ENCODE peak calls at places on chromosome 9, in four cellular contexts. One of them, this sample, is unnamed.

GRCh38 chr9:134629061-134629585 is 12.5 kb upstream of the COL5A1 start:
- DNase-seq in tibial nerve: no peak
- DNase-seq in A549: no peak
- DNase-seq in ovary: no peak
- DNase-seq in this sample: no peak

GRCh38 chr9:21579209-21579608 is 97.1 kb upstream of the IFNE start:
- DNase-seq in tibial nerve: no peak
- DNase-seq in A549: no peak
- DNase-seq in ovary: no peak
- DNase-seq in this sample: no peak

GRCh38 chr9:126471084-126471611 is 142.6 kb upstream of the LMX1B start:
- DNase-seq in tibial nerve: peak; percentile 80
- DNase-seq in A549: no peak
- DNase-seq in ovary: no peak
- DNase-seq in this sample: peak; percentile 77

GRCh38 chr9:88056876-88057275 is 81.4 kb downstream of the SPATA31C2 start:
- DNase-seq in tibial nerve: no peak
- DNase-seq in A549: no peak
- DNase-seq in ovary: no peak
- DNase-seq in this sample: no peak

GRCh38 chr9:1051286-1052118 is 1.3 kb downstream of the DMRT2 start:
- DNase-seq in tibial nerve: peak; percentile 42
- DNase-seq in A549: peak; percentile 31
- DNase-seq in ovary: no peak
- DNase-seq in this sample: peak; percentile 71

GRCh38 chr9:86488345-86488744 is 134.1 kb upstream of the TUT7 start:
- DNase-seq in tibial nerve: no peak
- DNase-seq in A549: no peak
- DNase-seq in ovary: no peak
- DNase-seq in this sample: no peak

GRCh38 chr9:2559212-2560152 is 62.1 kb upstream of the VLDLR start:
- DNase-seq in tibial nerve: peak; percentile 35
- DNase-seq in A549: peak; percentile 28
- DNase-seq in ovary: peak; percentile 91
- DNase-seq in this sample: peak; percentile 43

GRCh38 chr9:4671737-4672136 is 5.5 kb upstream of the SPATA6L start:
- DNase-seq in tibial nerve: no peak
- DNase-seq in A549: no peak
- DNase-seq in ovary: no peak
- DNase-seq in this sample: no peak

GRCh38 chr9:110321055-110321454 is 16.6 kb downstream of the TXNDC8 start:
- DNase-seq in tibial nerve: no peak
- DNase-seq in A549: no peak
- DNase-seq in ovary: no peak
- DNase-seq in this sample: no peak

GRCh38 chr9:92747459-92748232 is 17.0 kb downstream of the BICD2 start:
- DNase-seq in tibial nerve: no peak
- DNase-seq in A549: no peak
- DNase-seq in ovary: no peak
- DNase-seq in this sample: no peak

GRCh38 chr9:113567361-113568080 is 104.0 kb downstream of the RGS3 start:
- DNase-seq in tibial nerve: no peak
- DNase-seq in A549: no peak
- DNase-seq in ovary: peak; percentile 31
- DNase-seq in this sample: no peak

GRCh38 chr9:31839273-31839672 is 545.2 kb upstream of the ACO1 start:
- DNase-seq in tibial nerve: no peak
- DNase-seq in A549: no peak
- DNase-seq in ovary: no peak
- DNase-seq in this sample: no peak

GRCh38 chr9:12712532-12712931 is 19.3 kb downstream of the TYRP1 start:
- DNase-seq in tibial nerve: no peak
- DNase-seq in A549: no peak
- DNase-seq in ovary: no peak
- DNase-seq in this sample: no peak

GRCh38 chr9:17064558-17064957 is 70.3 kb upstream of the CNTLN start:
- DNase-seq in tibial nerve: no peak
- DNase-seq in A549: no peak
- DNase-seq in ovary: no peak
- DNase-seq in this sample: no peak

GRCh38 chr9:124419832-124420489 is 4.7 kb upstream of the PSMB7 start:
- DNase-seq in tibial nerve: no peak
- DNase-seq in A549: no peak
- DNase-seq in ovary: no peak
- DNase-seq in this sample: no peak

GRCh38 chr9:105119166-105119565 is 125.3 kb upstream of the SLC44A1 start:
- DNase-seq in tibial nerve: no peak
- DNase-seq in A549: no peak
- DNase-seq in ovary: no peak
- DNase-seq in this sample: no peak

GRCh38 chr9:107737610-107737986 is 248.0 kb upstream of the KLF4 start:
- DNase-seq in tibial nerve: no peak
- DNase-seq in A549: no peak
- DNase-seq in ovary: no peak
- DNase-seq in this sample: no peak

GRCh38 chr9:126386088-126386487 is 59.5 kb downstream of the MVB12B start:
- DNase-seq in tibial nerve: no peak
- DNase-seq in A549: no peak
- DNase-seq in ovary: no peak
- DNase-seq in this sample: peak; percentile 56

GRCh38 chr9:121609845-121610637 is 41.4 kb upstream of the DAB2IP start:
- DNase-seq in tibial nerve: no peak
- DNase-seq in A549: peak; percentile 80
- DNase-seq in ovary: no peak
- DNase-seq in this sample: no peak

GRCh38 chr9:85115473-85115872 is 445.9 kb downstream of the NTRK2 start:
- DNase-seq in tibial nerve: no peak
- DNase-seq in A549: no peak
- DNase-seq in ovary: no peak
- DNase-seq in this sample: no peak

GRCh38 chr9:16196206-16196605 is 643.4 kb downstream of the CCDC171 start:
- DNase-seq in tibial nerve: no peak
- DNase-seq in A549: no peak
- DNase-seq in ovary: no peak
- DNase-seq in this sample: no peak

GRCh38 chr9:38352716-38353334 is 39.7 kb upstream of the ALDH1B1 start:
- DNase-seq in tibial nerve: no peak
- DNase-seq in A549: no peak
- DNase-seq in ovary: no peak
- DNase-seq in this sample: no peak

GRCh38 chr9:34373749-34374148 is 2.9 kb downstream of the MYORG start:
- DNase-seq in tibial nerve: no peak
- DNase-seq in A549: no peak
- DNase-seq in ovary: no peak
- DNase-seq in this sample: no peak

GRCh38 chr9:107976767-107977166 is 487.2 kb upstream of the KLF4 start:
- DNase-seq in tibial nerve: peak; percentile 41
- DNase-seq in A549: no peak
- DNase-seq in ovary: no peak
- DNase-seq in this sample: peak; percentile 84

GRCh38 chr9:122350577-122351355 is 20.1 kb upstream of the PTGS1 start:
- DNase-seq in tibial nerve: peak; percentile 78
- DNase-seq in A549: peak; percentile 84
- DNase-seq in ovary: peak; percentile 82
- DNase-seq in this sample: peak; percentile 85

GRCh38 chr9:70873506-70873905 is 247.9 kb downstream of the TRPM3 start:
- DNase-seq in tibial nerve: no peak
- DNase-seq in A549: no peak
- DNase-seq in ovary: no peak
- DNase-seq in this sample: no peak

GRCh38 chr9:129356871-129357772 is 179.1 kb upstream of the IER5L start:
- DNase-seq in tibial nerve: no peak
- DNase-seq in A549: no peak
- DNase-seq in ovary: no peak
- DNase-seq in this sample: no peak

GRCh38 chr9:3906437-3907213 is 380.8 kb upstream of the RFX3 start:
- DNase-seq in tibial nerve: no peak
- DNase-seq in A549: peak; percentile 12
- DNase-seq in ovary: no peak
- DNase-seq in this sample: no peak

GRCh38 chr9:113755433-113755832 is 120.7 kb upstream of the ZNF618 start:
- DNase-seq in tibial nerve: no peak
- DNase-seq in A549: no peak
- DNase-seq in ovary: no peak
- DNase-seq in this sample: no peak

GRCh38 chr9:71295928-71296327 is 174.5 kb upstream of the TRPM3 start:
- DNase-seq in tibial nerve: no peak
- DNase-seq in A549: no peak
- DNase-seq in ovary: no peak
- DNase-seq in this sample: no peak

GRCh38 chr9:83327750-83328622 is 210.2 kb downstream of the FRMD3 start:
- DNase-seq in tibial nerve: no peak
- DNase-seq in A549: no peak
- DNase-seq in ovary: no peak
- DNase-seq in this sample: no peak

GRCh38 chr9:83327323-83327722 is 210.9 kb downstream of the FRMD3 start:
- DNase-seq in tibial nerve: no peak
- DNase-seq in A549: no peak
- DNase-seq in ovary: no peak
- DNase-seq in this sample: no peak

GRCh38 chr9:83334320-83334719 is 203.9 kb downstream of the FRMD3 start:
- DNase-seq in tibial nerve: peak; percentile 89
- DNase-seq in A549: peak; percentile 35
- DNase-seq in ovary: peak; percentile 66
- DNase-seq in this sample: peak; percentile 87

GRCh38 chr9:83330207-83331196 is 207.7 kb downstream of the FRMD3 start:
- DNase-seq in tibial nerve: no peak
- DNase-seq in A549: no peak
- DNase-seq in ovary: no peak
- DNase-seq in this sample: no peak
- TF ChIP-seq CTCF in tibial nerve: no peak
- TF ChIP-seq CTCF in A549: no peak
- TF ChIP-seq CTCF in ovary: no peak
- TF ChIP-seq CTCF in this sample: no peak

DNA sequence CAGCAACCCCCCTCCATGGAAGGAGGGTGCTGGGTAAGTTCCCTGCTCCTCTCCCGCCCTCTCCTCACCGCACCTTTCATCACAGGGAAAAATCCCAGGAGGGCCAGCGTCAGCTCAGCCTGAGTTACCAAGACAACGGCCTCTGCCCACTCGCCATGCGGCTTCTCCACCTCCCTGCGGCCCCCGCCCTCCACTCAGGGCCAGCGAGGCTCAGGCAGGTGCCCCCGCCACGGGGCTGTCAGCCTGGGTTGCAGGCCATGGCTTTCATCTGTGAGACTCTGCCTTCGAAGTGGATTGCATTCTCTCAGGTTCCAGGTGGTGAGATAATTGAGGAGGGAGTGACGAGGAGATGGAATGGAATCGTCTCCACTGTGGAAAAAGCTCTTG is 27.2 kb upstream of the LAMC3 start:
- DNase-seq in tibial nerve: no peak
- DNase-seq in A549: no peak
- DNase-seq in ovary: no peak
- DNase-seq in this sample: no peak
- TF ChIP-seq EP300 in tibial nerve: no peak
- TF ChIP-seq EP300 in A549: no peak
- TF ChIP-seq EP300 in ovary: no peak
- TF ChIP-seq EP300 in this sample: no peak

DNA sequence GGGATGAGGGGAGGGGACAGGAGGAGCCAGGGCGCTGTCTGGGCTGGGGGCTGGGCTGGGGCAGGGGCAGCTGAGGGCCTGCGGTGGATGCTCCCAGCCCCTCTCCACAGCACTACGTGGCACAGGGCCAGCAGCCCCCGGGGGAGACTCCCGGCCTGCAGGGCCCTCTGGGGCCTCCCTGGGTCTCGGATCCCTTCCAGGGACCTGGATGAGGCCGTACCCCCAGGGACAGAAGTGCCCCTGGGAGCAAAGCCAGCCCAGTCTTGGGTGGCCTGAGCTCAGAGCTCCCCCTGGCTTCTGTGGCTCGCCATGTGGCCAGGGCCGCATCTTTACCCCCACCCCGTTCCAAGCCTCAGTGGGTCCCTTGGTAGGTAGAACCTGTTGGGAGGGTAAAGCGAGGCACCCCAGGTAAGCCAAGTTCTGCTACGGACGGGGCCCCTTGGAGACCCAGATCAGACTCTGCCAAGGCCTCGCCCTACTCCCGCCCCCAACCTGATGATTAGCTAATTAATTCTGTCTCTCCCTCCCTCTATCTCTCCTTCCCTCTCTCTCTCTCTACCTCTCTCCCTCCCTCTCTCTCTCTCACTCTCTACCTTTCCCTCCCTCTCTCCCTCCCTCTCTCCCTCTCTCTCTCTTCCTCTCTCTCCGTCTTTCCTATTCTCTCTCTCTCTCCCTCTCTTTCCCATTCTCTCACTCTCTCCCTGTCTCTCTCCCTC is 24.3 kb downstream of the KCNT1 start:
- DNase-seq in tibial nerve: no peak
- DNase-seq in A549: no peak
- DNase-seq in ovary: no peak
- DNase-seq in this sample: no peak
- TF ChIP-seq CTCF in tibial nerve: no peak
- TF ChIP-seq CTCF in A549: no peak
- TF ChIP-seq CTCF in ovary: no peak
- TF ChIP-seq CTCF in this sample: no peak

GRCh38 chr9:81586786-81587185 is 102.6 kb downstream of the TLE1 start:
- DNase-seq in tibial nerve: no peak
- DNase-seq in A549: no peak
- DNase-seq in ovary: no peak
- DNase-seq in this sample: no peak

GRCh38 chr9:81589392-81589791 is 100.0 kb downstream of the TLE1 start:
- DNase-seq in tibial nerve: no peak
- DNase-seq in A549: no peak
- DNase-seq in ovary: no peak
- DNase-seq in this sample: no peak

GRCh38 chr9:81589819-81590218 is 99.5 kb downstream of the TLE1 start:
- DNase-seq in tibial nerve: no peak
- DNase-seq in A549: no peak
- DNase-seq in ovary: no peak
- DNase-seq in this sample: no peak

GRCh38 chr9:81590688-81591087 is 98.7 kb downstream of the TLE1 start:
- DNase-seq in tibial nerve: no peak
- DNase-seq in A549: no peak
- DNase-seq in ovary: no peak
- DNase-seq in this sample: no peak

DNA sequence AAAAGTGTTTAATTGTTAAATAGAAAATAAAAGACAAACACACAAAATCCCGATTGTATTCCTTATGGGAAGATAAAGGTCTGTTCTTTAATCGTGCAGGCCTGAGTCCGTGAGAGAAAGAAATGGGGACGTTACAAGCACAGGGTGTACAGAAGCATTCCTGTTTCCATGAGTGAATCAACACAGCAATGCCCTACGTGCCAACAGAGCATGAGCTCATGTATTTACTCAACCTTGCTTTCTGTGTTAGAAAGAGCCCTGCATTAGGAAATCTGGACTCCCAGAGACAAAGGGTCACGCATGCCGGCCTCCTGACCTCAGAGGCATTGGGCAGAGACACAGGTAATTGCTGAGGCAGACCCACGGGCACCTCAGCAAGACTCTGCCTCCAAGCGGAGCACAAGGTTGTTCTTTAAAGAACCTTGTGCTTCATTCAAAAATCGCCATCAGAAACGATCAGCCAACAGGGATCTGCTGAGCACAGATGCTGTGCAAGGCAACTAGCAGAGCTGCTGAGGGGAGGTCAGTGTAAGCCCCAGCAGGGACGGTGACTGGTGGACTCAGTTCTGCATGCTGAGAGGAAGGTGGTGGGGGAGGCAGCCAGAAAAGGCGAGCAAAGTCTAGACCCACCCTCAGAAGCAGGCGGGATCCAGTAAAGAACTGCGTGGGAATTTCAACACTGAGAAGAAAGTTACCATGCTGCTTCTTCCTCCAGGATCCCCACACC is 101.0 kb downstream of the TLE1 start:
- DNase-seq in tibial nerve: peak; percentile 60
- DNase-seq in A549: peak; percentile 87
- DNase-seq in ovary: no peak
- DNase-seq in this sample: peak; percentile 44
- TF ChIP-seq EP300 in tibial nerve: peak; percentile 78
- TF ChIP-seq EP300 in A549: peak; percentile 93
- TF ChIP-seq EP300 in ovary: no peak
- TF ChIP-seq EP300 in this sample: peak; percentile 35

This sample was measured in transverse colon.